ENCODE peak calls at places on chromosomes 12 and 14, in eight cellular contexts. One of them, this sample, is unnamed.

GRCh38 chr12:20492251-20492728 is 124.0 kb downstream of the PDE3A start:
- DNase-seq in CD8-positive, alpha-beta T cell: no peak
- DNase-seq in brain microvascular endothelial cell: peak; percentile 95
- DNase-seq in cardiac muscle cell: peak; percentile 61
- DNase-seq in heart left ventricle: no peak
- DNase-seq in Calu3: peak; percentile 38
- DNase-seq in mammary epithelial cell: peak; percentile 1
- DNase-seq in HepG2: no peak
- DNase-seq in this sample: no peak

GRCh38 chr14:94175403-94176146 is 1.5 kb downstream of the PPP4R4 start:
- DNase-seq in CD8-positive, alpha-beta T cell: no peak
- DNase-seq in brain microvascular endothelial cell: no peak
- DNase-seq in cardiac muscle cell: peak; percentile 7
- DNase-seq in heart left ventricle: no peak
- DNase-seq in Calu3: no peak
- DNase-seq in mammary epithelial cell: no peak
- DNase-seq in HepG2: no peak
- DNase-seq in this sample: no peak

GRCh38 chr14:28765169-28765906 is 1.2 kb upstream of the FOXG1 start:
- DNase-seq in CD8-positive, alpha-beta T cell: no peak
- DNase-seq in brain microvascular endothelial cell: no peak
- DNase-seq in cardiac muscle cell: no peak
- DNase-seq in heart left ventricle: no peak
- DNase-seq in Calu3: no peak
- DNase-seq in mammary epithelial cell: no peak
- DNase-seq in HepG2: no peak
- DNase-seq in this sample: no peak

GRCh38 chr14:104086661-104087461 is 1.4 kb downstream of the ASPG start:
- DNase-seq in CD8-positive, alpha-beta T cell: no peak
- DNase-seq in brain microvascular endothelial cell: no peak
- DNase-seq in cardiac muscle cell: no peak
- DNase-seq in heart left ventricle: peak; percentile 37
- DNase-seq in Calu3: no peak
- DNase-seq in mammary epithelial cell: no peak
- DNase-seq in HepG2: no peak
- DNase-seq in this sample: peak; percentile 11

GRCh38 chr12:103177624-103178023 is 220.2 kb downstream of the ASCL1 start:
- DNase-seq in CD8-positive, alpha-beta T cell: no peak
- DNase-seq in brain microvascular endothelial cell: no peak
- DNase-seq in cardiac muscle cell: no peak
- DNase-seq in heart left ventricle: no peak
- DNase-seq in Calu3: no peak
- DNase-seq in mammary epithelial cell: no peak
- DNase-seq in HepG2: no peak
- DNase-seq in this sample: no peak

GRCh38 chr12:32270818-32271710 is 128.3 kb upstream of the FGD4 start:
- DNase-seq in CD8-positive, alpha-beta T cell: no peak
- DNase-seq in brain microvascular endothelial cell: peak; percentile 42
- DNase-seq in cardiac muscle cell: peak; percentile 37
- DNase-seq in heart left ventricle: no peak
- DNase-seq in Calu3: peak; percentile 10
- DNase-seq in mammary epithelial cell: no peak
- DNase-seq in HepG2: peak; percentile 24
- DNase-seq in this sample: no peak

GRCh38 chr12:72323881-72324280 is 51.7 kb downstream of the TRHDE start:
- DNase-seq in CD8-positive, alpha-beta T cell: no peak
- DNase-seq in brain microvascular endothelial cell: no peak
- DNase-seq in cardiac muscle cell: no peak
- DNase-seq in heart left ventricle: no peak
- DNase-seq in Calu3: no peak
- DNase-seq in mammary epithelial cell: no peak
- DNase-seq in HepG2: no peak
- DNase-seq in this sample: no peak

GRCh38 chr12:105469701-105470100 is 139.2 kb downstream of the C12orf75 start:
- DNase-seq in CD8-positive, alpha-beta T cell: no peak
- DNase-seq in brain microvascular endothelial cell: no peak
- DNase-seq in cardiac muscle cell: no peak
- DNase-seq in heart left ventricle: no peak
- DNase-seq in Calu3: no peak
- DNase-seq in mammary epithelial cell: no peak
- DNase-seq in HepG2: no peak
- DNase-seq in this sample: no peak

GRCh38 chr14:22752422-22752821 is 14.1 kb upstream of the OXA1L start:
- DNase-seq in CD8-positive, alpha-beta T cell: no peak
- DNase-seq in brain microvascular endothelial cell: no peak
- DNase-seq in cardiac muscle cell: no peak
- DNase-seq in heart left ventricle: no peak
- DNase-seq in Calu3: no peak
- DNase-seq in mammary epithelial cell: peak; percentile 5
- DNase-seq in HepG2: peak; percentile 68
- DNase-seq in this sample: no peak

GRCh38 chr14:90235179-90235976 is 21.0 kb upstream of the PSMC1 start:
- DNase-seq in CD8-positive, alpha-beta T cell: peak; percentile 69
- DNase-seq in brain microvascular endothelial cell: peak; percentile 45
- DNase-seq in cardiac muscle cell: peak; percentile 72
- DNase-seq in heart left ventricle: peak; percentile 52
- DNase-seq in Calu3: peak; percentile 80
- DNase-seq in mammary epithelial cell: peak; percentile 37
- DNase-seq in HepG2: peak; percentile 13
- DNase-seq in this sample: peak; percentile 30

GRCh38 chr14:94174622-94175402 is 690 bp downstream of the PPP4R4 start:
- DNase-seq in CD8-positive, alpha-beta T cell: peak; percentile 13
- DNase-seq in brain microvascular endothelial cell: no peak
- DNase-seq in cardiac muscle cell: no peak
- DNase-seq in heart left ventricle: no peak
- DNase-seq in Calu3: no peak
- DNase-seq in mammary epithelial cell: no peak
- DNase-seq in HepG2: no peak
- DNase-seq in this sample: peak; percentile 21

GRCh38 chr12:75908961-75909699 is 122.4 kb downstream of the PHLDA1 start:
- DNase-seq in CD8-positive, alpha-beta T cell: no peak
- DNase-seq in brain microvascular endothelial cell: peak; percentile 39
- DNase-seq in cardiac muscle cell: peak; percentile 92
- DNase-seq in heart left ventricle: peak; percentile 80
- DNase-seq in Calu3: no peak
- DNase-seq in mammary epithelial cell: no peak
- DNase-seq in HepG2: peak; percentile 27
- DNase-seq in this sample: no peak

DNA sequence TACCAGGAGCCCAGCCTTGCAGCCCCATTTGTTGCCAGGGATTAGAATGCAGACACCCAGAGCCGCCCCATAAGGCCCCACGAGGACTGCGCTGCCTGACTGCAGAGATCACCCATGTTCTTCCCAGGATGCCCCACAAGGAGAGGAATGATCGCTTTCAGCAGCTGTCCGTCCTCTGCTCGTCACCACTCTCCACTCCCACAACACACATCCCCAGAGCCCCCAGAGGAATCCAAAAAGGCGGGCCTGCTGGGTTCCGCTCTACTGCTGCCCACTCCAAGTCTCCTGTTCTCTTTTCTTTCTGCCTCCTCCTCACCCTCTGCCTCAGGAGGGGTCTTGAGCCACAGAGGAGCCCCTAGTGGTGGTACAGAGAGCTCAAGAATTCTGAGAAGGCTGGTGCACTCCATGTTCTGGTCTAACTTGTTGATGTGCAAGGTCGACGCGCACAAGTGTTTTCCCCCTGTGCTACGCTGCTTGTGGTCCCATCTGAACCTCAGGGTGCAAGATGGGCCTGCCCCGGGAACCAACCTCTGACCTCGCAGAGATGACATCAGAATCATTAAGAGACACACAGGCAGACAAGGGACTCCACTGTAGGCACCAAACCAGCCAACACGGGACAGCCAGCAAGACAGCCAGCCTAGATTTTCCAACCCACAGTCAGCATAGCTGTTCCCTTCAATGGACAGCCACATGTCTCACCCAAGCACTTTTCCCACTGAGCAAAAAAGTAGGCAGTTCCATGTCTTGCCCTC is 30.0 kb downstream of the PXN start:
- DNase-seq in CD8-positive, alpha-beta T cell: no peak
- DNase-seq in brain microvascular endothelial cell: no peak
- DNase-seq in cardiac muscle cell: no peak
- DNase-seq in heart left ventricle: no peak
- DNase-seq in Calu3: no peak
- DNase-seq in mammary epithelial cell: no peak
- DNase-seq in HepG2: no peak
- DNase-seq in this sample: no peak
- TF ChIP-seq CTCF in CD8-positive, alpha-beta T cell: no peak
- TF ChIP-seq CTCF in brain microvascular endothelial cell: peak; percentile 65
- TF ChIP-seq CTCF in cardiac muscle cell: peak; percentile 43
- TF ChIP-seq CTCF in heart left ventricle: no peak
- TF ChIP-seq CTCF in Calu3: peak; percentile 40
- TF ChIP-seq CTCF in mammary epithelial cell: peak; percentile 23
- TF ChIP-seq CTCF in HepG2: peak; percentile 16
- TF ChIP-seq CTCF in this sample: no peak

DNA sequence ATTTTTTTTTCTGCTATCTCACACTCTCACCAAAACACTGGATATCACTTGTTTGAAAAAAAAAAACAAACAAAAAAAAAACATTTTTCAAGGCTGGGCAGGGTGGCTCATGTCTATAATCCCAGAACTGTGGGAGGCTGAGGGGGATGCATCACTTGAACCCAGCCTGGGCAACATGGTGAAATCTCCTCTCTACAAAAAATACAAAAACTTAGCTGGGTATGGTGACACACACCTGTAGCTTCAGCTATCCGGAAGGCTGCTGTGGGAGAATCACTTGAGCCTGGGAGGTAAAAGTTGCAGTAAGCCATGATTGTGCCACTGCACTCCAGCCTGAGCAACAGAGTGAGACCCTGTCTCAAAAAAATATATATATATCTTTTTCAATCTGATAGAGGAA is 66.2 kb downstream of the EPS8 start:
- DNase-seq in CD8-positive, alpha-beta T cell: no peak
- DNase-seq in brain microvascular endothelial cell: no peak
- DNase-seq in cardiac muscle cell: no peak
- DNase-seq in heart left ventricle: no peak
- DNase-seq in Calu3: no peak
- DNase-seq in mammary epithelial cell: no peak
- DNase-seq in HepG2: no peak
- DNase-seq in this sample: no peak
- TF ChIP-seq CTCF in CD8-positive, alpha-beta T cell: no peak
- TF ChIP-seq CTCF in brain microvascular endothelial cell: no peak
- TF ChIP-seq CTCF in cardiac muscle cell: no peak
- TF ChIP-seq CTCF in heart left ventricle: no peak
- TF ChIP-seq CTCF in Calu3: no peak
- TF ChIP-seq CTCF in mammary epithelial cell: no peak
- TF ChIP-seq CTCF in HepG2: no peak
- TF ChIP-seq CTCF in this sample: no peak

DNA sequence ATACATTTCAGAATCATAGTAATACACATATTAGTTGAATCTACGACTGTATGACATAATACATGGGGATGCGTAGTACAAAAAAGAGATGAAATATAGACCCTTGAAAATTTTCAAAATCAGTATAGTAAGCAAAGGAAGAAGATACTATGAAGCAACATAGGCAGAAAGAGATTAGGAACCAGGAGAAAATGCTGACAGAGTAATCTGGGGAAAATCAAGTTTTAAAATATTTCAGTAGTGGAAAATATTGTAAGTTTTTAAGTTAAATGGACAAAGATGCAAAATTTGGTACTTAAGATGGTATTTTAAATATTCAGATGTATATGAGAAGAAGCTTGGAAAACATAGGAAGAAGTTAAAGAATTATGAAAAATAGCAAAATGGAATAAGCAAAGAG is 915.6 kb upstream of the LRFN5 start:
- DNase-seq in CD8-positive, alpha-beta T cell: no peak
- DNase-seq in brain microvascular endothelial cell: no peak
- DNase-seq in cardiac muscle cell: no peak
- DNase-seq in heart left ventricle: no peak
- DNase-seq in Calu3: no peak
- DNase-seq in mammary epithelial cell: no peak
- DNase-seq in HepG2: no peak
- DNase-seq in this sample: no peak
- TF ChIP-seq CTCF in CD8-positive, alpha-beta T cell: no peak
- TF ChIP-seq CTCF in brain microvascular endothelial cell: no peak
- TF ChIP-seq CTCF in cardiac muscle cell: no peak
- TF ChIP-seq CTCF in heart left ventricle: no peak
- TF ChIP-seq CTCF in Calu3: no peak
- TF ChIP-seq CTCF in mammary epithelial cell: no peak
- TF ChIP-seq CTCF in HepG2: no peak
- TF ChIP-seq CTCF in this sample: no peak

GRCh38 chr12:29240441-29240840 is 91.4 kb downstream of the FAR2 start:
- DNase-seq in CD8-positive, alpha-beta T cell: no peak
- DNase-seq in brain microvascular endothelial cell: no peak
- DNase-seq in cardiac muscle cell: no peak
- DNase-seq in heart left ventricle: no peak
- DNase-seq in Calu3: no peak
- DNase-seq in mammary epithelial cell: no peak
- DNase-seq in HepG2: no peak
- DNase-seq in this sample: no peak

GRCh38 chr12:29242921-29243431 is 93.9 kb downstream of the FAR2 start:
- DNase-seq in CD8-positive, alpha-beta T cell: no peak
- DNase-seq in brain microvascular endothelial cell: no peak
- DNase-seq in cardiac muscle cell: no peak
- DNase-seq in heart left ventricle: no peak
- DNase-seq in Calu3: no peak
- DNase-seq in mammary epithelial cell: no peak
- DNase-seq in HepG2: no peak
- DNase-seq in this sample: no peak

GRCh38 chr12:29238822-29239291 is 89.8 kb downstream of the FAR2 start:
- DNase-seq in CD8-positive, alpha-beta T cell: no peak
- DNase-seq in brain microvascular endothelial cell: peak; percentile 35
- DNase-seq in cardiac muscle cell: no peak
- DNase-seq in heart left ventricle: no peak
- DNase-seq in Calu3: no peak
- DNase-seq in mammary epithelial cell: peak; percentile 22
- DNase-seq in HepG2: no peak
- DNase-seq in this sample: no peak

GRCh38 chr12:29239336-29239735 is 90.3 kb downstream of the FAR2 start:
- DNase-seq in CD8-positive, alpha-beta T cell: no peak
- DNase-seq in brain microvascular endothelial cell: no peak
- DNase-seq in cardiac muscle cell: no peak
- DNase-seq in heart left ventricle: no peak
- DNase-seq in Calu3: no peak
- DNase-seq in mammary epithelial cell: no peak
- DNase-seq in HepG2: no peak
- DNase-seq in this sample: no peak

DNA sequence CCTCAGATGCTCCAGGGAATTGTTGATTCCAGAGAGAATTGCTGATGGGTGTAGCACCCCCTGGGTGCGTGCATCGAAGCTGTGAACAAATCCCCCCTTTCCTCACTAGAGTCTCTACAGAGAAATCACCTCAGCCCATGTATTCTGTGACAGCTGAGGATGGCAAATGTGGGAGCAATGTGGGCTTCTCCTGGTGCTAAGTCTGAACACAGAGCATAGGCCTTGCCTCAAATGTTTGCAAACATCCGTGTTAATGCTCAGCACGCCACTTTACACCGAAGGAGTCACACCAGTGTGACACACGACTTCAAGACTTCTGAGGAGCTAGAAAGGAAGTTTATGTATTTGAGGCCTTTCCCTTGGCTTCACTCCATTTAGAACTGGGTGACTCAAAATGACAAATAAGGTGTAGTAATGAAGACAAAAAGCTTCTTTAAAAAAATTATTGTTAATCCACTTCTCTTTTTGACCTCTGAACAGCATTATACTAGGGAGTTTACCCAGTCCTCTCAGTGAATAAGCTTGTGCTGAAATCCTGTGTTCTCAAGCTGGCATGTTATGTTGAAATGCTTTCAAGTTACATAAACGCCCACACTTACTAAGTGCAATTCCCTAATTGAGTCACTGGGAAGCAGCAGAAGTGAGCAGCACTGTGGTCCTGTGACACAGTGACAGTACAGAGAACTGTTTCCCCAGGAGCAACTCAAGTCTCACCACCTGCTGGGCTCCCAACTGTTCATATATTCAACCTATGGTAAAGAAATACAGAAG is 92.9 kb downstream of the FAR2 start:
- DNase-seq in CD8-positive, alpha-beta T cell: no peak
- DNase-seq in brain microvascular endothelial cell: peak; percentile 67
- DNase-seq in cardiac muscle cell: peak; percentile 87
- DNase-seq in heart left ventricle: peak; percentile 19
- DNase-seq in Calu3: peak; percentile 52
- DNase-seq in mammary epithelial cell: peak; percentile 90
- DNase-seq in HepG2: peak; percentile 37
- DNase-seq in this sample: no peak
- TF ChIP-seq CTCF in CD8-positive, alpha-beta T cell: no peak
- TF ChIP-seq CTCF in brain microvascular endothelial cell: peak; percentile 19
- TF ChIP-seq CTCF in cardiac muscle cell: peak; percentile 5
- TF ChIP-seq CTCF in heart left ventricle: peak; percentile 17
- TF ChIP-seq CTCF in Calu3: no peak
- TF ChIP-seq CTCF in mammary epithelial cell: peak; percentile 3
- TF ChIP-seq CTCF in HepG2: peak; percentile 17
- TF ChIP-seq CTCF in this sample: no peak

This sample was measured in activated B cell treated with CpG ODN at 0.5 μM for 24 hours.